ENCODE peak calls at places on chromosomes 3 and 15, in seven cellular contexts. One of them, this sample, is unnamed.

GRCh38 chr3:52779011-52779410 is 1.6 kb downstream of the ITIH1 start:
- DNase-seq in naive thymus-derived CD8-positive, alpha-beta T cell: no peak
- DNase-seq in left cardiac atrium: no peak
- DNase-seq in activated T-cell treated with anti-CD3 and anti-CD28 coated beads, Interleukin-2, amount 50 U/mL, for 72 hours: no peak
- DNase-seq in neural crest cell: no peak
- DNase-seq in HFFc6: no peak
- DNase-seq in SJSA1: no peak
- DNase-seq in this sample: no peak

GRCh38 chr3:39718674-39719595 is 90.5 kb upstream of the MYRIP start:
- DNase-seq in neural crest cell: no peak
- DNase-seq in SJSA1: no peak
- DNase-seq in naive thymus-derived CD8-positive, alpha-beta T cell: no peak
- DNase-seq in activated T-cell treated with anti-CD3 and anti-CD28 coated beads, Interleukin-2, amount 50 U/mL, for 72 hours: no peak
- DNase-seq in HFFc6: peak; percentile 73
- DNase-seq in left cardiac atrium: no peak
- DNase-seq in this sample: no peak

GRCh38 chr15:39542385-39543065 is 38.4 kb upstream of the THBS1 start:
- DNase-seq in neural crest cell: no peak
- DNase-seq in activated T-cell treated with anti-CD3 and anti-CD28 coated beads, Interleukin-2, amount 50 U/mL, for 72 hours: no peak
- DNase-seq in left cardiac atrium: no peak
- DNase-seq in HFFc6: no peak
- DNase-seq in naive thymus-derived CD8-positive, alpha-beta T cell: no peak
- DNase-seq in SJSA1: no peak
- DNase-seq in this sample: no peak

GRCh38 chr3:27533718-27534578 is 49.8 kb upstream of the SLC4A7 start:
- DNase-seq in left cardiac atrium: peak; percentile 72
- DNase-seq in naive thymus-derived CD8-positive, alpha-beta T cell: no peak
- DNase-seq in HFFc6: peak; percentile 100
- DNase-seq in SJSA1: peak; percentile 99
- DNase-seq in neural crest cell: no peak
- DNase-seq in activated T-cell treated with anti-CD3 and anti-CD28 coated beads, Interleukin-2, amount 50 U/mL, for 72 hours: peak; percentile 44
- DNase-seq in this sample: peak; percentile 31

GRCh38 chr3:58386966-58387365 is 46.7 kb downstream of the PDHB start:
- DNase-seq in HFFc6: peak; percentile 59
- DNase-seq in neural crest cell: no peak
- DNase-seq in left cardiac atrium: peak; percentile 53
- DNase-seq in SJSA1: peak; percentile 44
- DNase-seq in naive thymus-derived CD8-positive, alpha-beta T cell: no peak
- DNase-seq in activated T-cell treated with anti-CD3 and anti-CD28 coated beads, Interleukin-2, amount 50 U/mL, for 72 hours: no peak
- DNase-seq in this sample: no peak

GRCh38 chr15:71800835-71801745 is 9.3 kb upstream of the NR2E3 start:
- DNase-seq in activated T-cell treated with anti-CD3 and anti-CD28 coated beads, Interleukin-2, amount 50 U/mL, for 72 hours: peak; percentile 13
- DNase-seq in SJSA1: peak; percentile 72
- DNase-seq in neural crest cell: peak; percentile 59
- DNase-seq in HFFc6: peak; percentile 72
- DNase-seq in naive thymus-derived CD8-positive, alpha-beta T cell: peak; percentile 9
- DNase-seq in left cardiac atrium: no peak
- DNase-seq in this sample: no peak

GRCh38 chr3:57544181-57545125 is at the start of gene DNAH12:
- DNase-seq in left cardiac atrium: no peak
- DNase-seq in HFFc6: no peak
- DNase-seq in neural crest cell: peak; percentile 65
- DNase-seq in naive thymus-derived CD8-positive, alpha-beta T cell: no peak
- DNase-seq in SJSA1: no peak
- DNase-seq in activated T-cell treated with anti-CD3 and anti-CD28 coated beads, Interleukin-2, amount 50 U/mL, for 72 hours: no peak
- DNase-seq in this sample: no peak

GRCh38 chr15:63306480-63307073 is 29.2 kb downstream of the APH1B start:
- DNase-seq in left cardiac atrium: no peak
- DNase-seq in activated T-cell treated with anti-CD3 and anti-CD28 coated beads, Interleukin-2, amount 50 U/mL, for 72 hours: no peak
- DNase-seq in neural crest cell: no peak
- DNase-seq in naive thymus-derived CD8-positive, alpha-beta T cell: no peak
- DNase-seq in SJSA1: no peak
- DNase-seq in HFFc6: no peak
- DNase-seq in this sample: no peak

GRCh38 chr15:90868261-90868689 is at the start of gene FURIN:
- DNase-seq in neural crest cell: no peak
- DNase-seq in HFFc6: no peak
- DNase-seq in left cardiac atrium: no peak
- DNase-seq in activated T-cell treated with anti-CD3 and anti-CD28 coated beads, Interleukin-2, amount 50 U/mL, for 72 hours: no peak
- DNase-seq in SJSA1: no peak
- DNase-seq in naive thymus-derived CD8-positive, alpha-beta T cell: no peak
- DNase-seq in this sample: no peak

GRCh38 chr3:105173972-105174371 is 192.7 kb upstream of the ALCAM start:
- DNase-seq in SJSA1: no peak
- DNase-seq in naive thymus-derived CD8-positive, alpha-beta T cell: no peak
- DNase-seq in activated T-cell treated with anti-CD3 and anti-CD28 coated beads, Interleukin-2, amount 50 U/mL, for 72 hours: no peak
- DNase-seq in neural crest cell: no peak
- DNase-seq in left cardiac atrium: no peak
- DNase-seq in HFFc6: no peak
- DNase-seq in this sample: no peak

GRCh38 chr3:194508486-194509449 is 22.0 kb upstream of the ATP13A3 start:
- DNase-seq in SJSA1: no peak
- DNase-seq in naive thymus-derived CD8-positive, alpha-beta T cell: no peak
- DNase-seq in left cardiac atrium: no peak
- DNase-seq in activated T-cell treated with anti-CD3 and anti-CD28 coated beads, Interleukin-2, amount 50 U/mL, for 72 hours: no peak
- DNase-seq in neural crest cell: no peak
- DNase-seq in HFFc6: no peak
- DNase-seq in this sample: no peak

GRCh38 chr3:145124886-145125285 is 1036.1 kb downstream of the PLOD2 start:
- DNase-seq in SJSA1: no peak
- DNase-seq in naive thymus-derived CD8-positive, alpha-beta T cell: no peak
- DNase-seq in HFFc6: no peak
- DNase-seq in left cardiac atrium: no peak
- DNase-seq in neural crest cell: no peak
- DNase-seq in activated T-cell treated with anti-CD3 and anti-CD28 coated beads, Interleukin-2, amount 50 U/mL, for 72 hours: no peak
- DNase-seq in this sample: no peak

GRCh38 chr15:76904461-76905012 is 603 bp downstream of the SCAPER start:
- DNase-seq in HFFc6: no peak
- DNase-seq in activated T-cell treated with anti-CD3 and anti-CD28 coated beads, Interleukin-2, amount 50 U/mL, for 72 hours: peak; percentile 12
- DNase-seq in neural crest cell: peak; percentile 22
- DNase-seq in left cardiac atrium: no peak
- DNase-seq in naive thymus-derived CD8-positive, alpha-beta T cell: peak; percentile 24
- DNase-seq in SJSA1: peak; percentile 31
- DNase-seq in this sample: peak; percentile 9

GRCh38 chr3:127915115-127915936 is at the start of gene KBTBD12:
- DNase-seq in neural crest cell: no peak
- DNase-seq in left cardiac atrium: peak; percentile 51
- DNase-seq in activated T-cell treated with anti-CD3 and anti-CD28 coated beads, Interleukin-2, amount 50 U/mL, for 72 hours: peak; percentile 4
- DNase-seq in naive thymus-derived CD8-positive, alpha-beta T cell: no peak
- DNase-seq in HFFc6: no peak
- DNase-seq in SJSA1: no peak
- DNase-seq in this sample: no peak